ENCODE peak calls at places on chromosomes 6 and 20, in six cellular contexts. Z is NAMALWA; K is GM03348; M is choroid plexus epithelial cell; E is CD4-positive, alpha-beta T cell; O is psoas muscle. S is an unnamed sample.

GRCh38 chr6:124741341-124741740 is 220.9 kb upstream of the RNF217 start:
- DNase-seq in Z (no peak), K (no peak), M (no peak), E (no peak), O (no peak), S (no peak)

GRCh38 chr20:32019156-32019510 is 8.9 kb downstream of the CCM2L start:
- DNase-seq in Z (no peak), K (no peak), M (no peak), E (no peak), O (no peak), S (no peak)

GRCh38 chr20:46214831-46215488 is 93.3 kb downstream of the CDH22 start:
- DNase-seq in Z (no peak), K (no peak), M (no peak), E (no peak), O (no peak), S (no peak)

GRCh38 chr6:98894810-98895209 is 52.9 kb downstream of the FBXL4 start:
- DNase-seq in Z (no peak), K (no peak), M (peak; percentile 55), E (no peak), O (no peak), S (no peak)

GRCh38 chr6:89048286-89048923 is 32.1 kb upstream of the PNRC1 start:
- DNase-seq in Z (no peak), K (no peak), M (no peak), E (no peak), O (no peak), S (no peak)

GRCh38 chr20:38165089-38165965 is at the start of gene TGM2:
- DNase-seq in Z (peak; percentile 60), K (peak; percentile 94), M (peak; percentile 77), E (peak; percentile 3), O (peak; percentile 82), S (peak; percentile 32)

GRCh38 chr6:159692303-159693127 is 526 bp downstream of the SOD2 start:
- DNase-seq in Z (peak; percentile 76), K (peak; percentile 41), M (peak; percentile 65), E (peak; percentile 48), O (no peak), S (peak; percentile 55)

GRCh38 chr6:159754401-159754800 is 7.4 kb upstream of the ACAT2 start:
- DNase-seq in Z (no peak), K (no peak), M (no peak), E (no peak), O (no peak), S (no peak)

GRCh38 chr6:131999545-132000146 is 48.5 kb upstream of the CCN2 start:
- DNase-seq in Z (peak; percentile 3), K (no peak), M (peak; percentile 43), E (no peak), O (no peak), S (no peak)

GRCh38 chr6:79076160-79076559 is 1.9 kb downstream of the PHIP start:
- DNase-seq in Z (peak; percentile 30), K (peak; percentile 5), M (peak; percentile 18), E (no peak), O (no peak), S (no peak)